ENCODE peak calls at places on chromosomes 2 and 18, in six cellular contexts. R is fibroblast of villous mesenchyme, H is iris pigment epithelial cell, I is non-pigmented ciliary epithelial cell, J is AG09309, S is activated T-helper 1 cell treated with Interleukin-2 at 50 U/mL for 16 hours. P is an unnamed sample.

GRCh38 chr2:238716585-238716984 is 131.3 kb upstream of the TWIST2 start:
- DNase-seq in R (no peak), H (no peak), I (no peak), J (no peak), S (no peak), P (no peak)

GRCh38 chr2:241659150-241659739 is 21.8 kb downstream of the ATG4B start:
- DNase-seq in R (peak), H (peak), I (no peak), J (no peak), S (no peak), P (no peak)

GRCh38 chr2:55159037-55159651 is 72.9 kb downstream of the CLHC1 start:
- DNase-seq in R (no peak), H (no peak), I (no peak), J (no peak), S (no peak), P (no peak)

GRCh38 chr18:51867767-51868166 is 472.2 kb upstream of the DCC start:
- DNase-seq in R (peak), H (peak), I (no peak), J (no peak), S (no peak), P (no peak)

GRCh38 chr2:75292826-75293225 is 93.5 kb upstream of the TACR1 start:
- DNase-seq in R (peak), H (peak), I (peak), J (peak), S (no peak), P (no peak)

GRCh38 chr2:1603059-1603458 is 141.3 kb downstream of the PXDN start:
- DNase-seq in R (no peak), H (no peak), I (no peak), J (no peak), S (no peak), P (no peak)

GRCh38 chr18:34401775-34402174 is 177.1 kb upstream of the NOL4 start:
- DNase-seq in R (no peak), H (no peak), I (no peak), J (no peak), S (no peak), P (no peak)

GRCh38 chr2:240629968-240630770 is 4.9 kb downstream of the GPR35 start:
- DNase-seq in R (no peak), H (no peak), I (no peak), J (no peak), S (no peak), P (no peak)

GRCh38 chr2:224410946-224411561 is 9.1 kb upstream of the FAM124B start:
- DNase-seq in R (no peak), H (peak), I (no peak), J (no peak), S (no peak), P (no peak)

GRCh38 chr18:3595282-3596273 is 145.6 kb downstream of the TGIF1 start:
- DNase-seq in R (peak), H (peak), I (peak), J (peak), S (no peak), P (no peak)

GRCh38 chr2:44655401-44655864 is 286.1 kb upstream of the SIX3 start:
- DNase-seq in R (no peak), H (no peak), I (no peak), J (no peak), S (no peak), P (no peak)

GRCh38 chr2:231927566-231927890 is 1.3 kb upstream of the NPPC start:
- DNase-seq in R (no peak), H (no peak), I (no peak), J (no peak), S (no peak), P (no peak)

GRCh38 chr2:204453730-204454167 is 91.5 kb upstream of the PARD3B start:
- DNase-seq in R (peak), H (no peak), I (no peak), J (no peak), S (no peak), P (no peak)

GRCh38 chr18:73156117-73156516 is 288.3 kb upstream of the NETO1 start:
- DNase-seq in R (no peak), H (no peak), I (no peak), J (no peak), S (no peak), P (no peak)

GRCh38 chr2:98492441-98492840 is 47.8 kb downstream of the INPP4A start:
- DNase-seq in R (no peak), H (no peak), I (no peak), J (no peak), S (no peak), P (no peak)

GRCh38 chr2:135650721-135651120 is 90.9 kb upstream of the UBXN4 start:
- DNase-seq in R (peak), H (no peak), I (no peak), J (no peak), S (no peak), P (no peak)

GRCh38 chr18:37322497-37323035 is 243.0 kb downstream of the CELF4 start:
- DNase-seq in R (peak), H (peak), I (no peak), J (no peak), S (no peak), P (no peak)

GRCh38 chr2:195613922-195614321 is 43.1 kb upstream of the SLC39A10 start:
- DNase-seq in R (peak), H (peak), I (peak), J (peak), S (no peak), P (no peak)

GRCh38 chr2:128325665-128326181 is 7.1 kb upstream of the HS6ST1 start:
- DNase-seq in R (no peak), H (no peak), I (no peak), J (no peak), S (no peak), P (no peak)

GRCh38 chr18:12397793-12398192 is 9.9 kb upstream of the PRELID3A start:
- DNase-seq in R (no peak), H (no peak), I (no peak), J (no peak), S (no peak), P (no peak)

GRCh38 chr2:100919316-100919715 is 82.8 kb upstream of the RPL31 start:
- DNase-seq in R (no peak), H (no peak), I (no peak), J (no peak), S (no peak), P (no peak)

GRCh38 chr2:54673501-54673998 is 49.9 kb upstream of the EML6 start:
- DNase-seq in R (peak), H (no peak), I (no peak), J (no peak), S (no peak), P (no peak)

GRCh38 chr2:219387284-219388126 is at the start of gene DNPEP:
- DNase-seq in R (peak), H (peak), I (peak), J (peak), S (peak), P (peak)

GRCh38 chr2:201377218-201377617 is 20.1 kb upstream of the FLACC1 start:
- DNase-seq in R (no peak), H (no peak), I (no peak), J (no peak), S (no peak), P (no peak)

GRCh38 chr2:128289439-128289838 is 29.2 kb downstream of the HS6ST1 start:
- DNase-seq in R (no peak), H (no peak), I (no peak), J (no peak), S (no peak), P (no peak)

GRCh38 chr18:11728247-11728646 is 39.2 kb downstream of the GNAL start:
- DNase-seq in R (peak), H (peak), I (no peak), J (no peak), S (no peak), P (no peak)

GRCh38 chr2:56100791-56101312 is 82.9 kb upstream of the CCDC85A start:
- DNase-seq in R (no peak), H (peak), I (no peak), J (no peak), S (no peak), P (no peak)

GRCh38 chr18:56286775-56287174 is 351.6 kb downstream of the TXNL1 start:
- DNase-seq in R (peak), H (peak), I (no peak), J (peak), S (no peak), P (no peak)

GRCh38 chr2:158518083-158518482 is 61.3 kb downstream of the PKP4 start:
- DNase-seq in R (peak), H (peak), I (no peak), J (no peak), S (no peak), P (no peak)

GRCh38 chr2:236607471-236608307 is 38.1 kb downstream of the ACKR3 start:
- DNase-seq in R (peak), H (peak), I (peak), J (peak), S (no peak), P (no peak)

GRCh38 chr2:8234757-8235374 is 447.0 kb upstream of the ID2 start:
- DNase-seq in R (no peak), H (no peak), I (no peak), J (no peak), S (no peak), P (no peak)

GRCh38 chr2:793236-793635 is 116.0 kb upstream of the TMEM18 start:
- DNase-seq in R (no peak), H (no peak), I (no peak), J (no peak), S (no peak), P (no peak)

GRCh38 chr2:9336534-9337354 is 86.6 kb downstream of the ITGB1BP1 start:
- DNase-seq in R (peak), H (peak), I (peak), J (peak), S (no peak), P (no peak)

P was measured in T-helper 17 cell.